ENCODE peak calls at places on chromosome 2, in eight cellular contexts. A is BJ, H is psoas muscle, P is heart right ventricle, L is epithelial cell of esophagus, U is BE2C, C is body of pancreas, K is OCI-LY7. G is an unnamed sample.

GRCh38 chr2:27628767-27629709 is at the start of the genes CCDC121 and GPN1:
- DNase-seq in H (peak), C (peak), K (peak), A (peak), L (peak), P (peak), U (peak), G (peak)

GRCh38 chr2:32752205-32752604 is 124.4 kb downstream of the TTC27 start:
- DNase-seq in K (no peak), C (no peak), H (no peak), U (no peak), P (no peak), L (no peak), A (no peak), G (peak)

GRCh38 chr2:46276652-46277051 is 20.6 kb upstream of the EPAS1 start:
- DNase-seq in P (no peak), H (no peak), K (no peak), U (no peak), C (no peak), A (no peak), L (peak), G (peak)

GRCh38 chr2:142218471-142218870 is 87.7 kb upstream of the LRP1B start:
- DNase-seq in U (no peak), P (no peak), K (no peak), L (peak), C (no peak), A (no peak), H (no peak), G (no peak)

GRCh38 chr2:31533036-31533435 is 47.7 kb downstream of the SRD5A2 start:
- DNase-seq in C (no peak), L (no peak), P (no peak), K (no peak), H (no peak), A (no peak), U (no peak), G (no peak)

GRCh38 chr2:96143231-96143847 is 1.9 kb downstream of the DUSP2 start:
- DNase-seq in L (no peak), U (no peak), H (no peak), K (peak), C (no peak), A (no peak), P (no peak), G (no peak)

GRCh38 chr2:44342854-44343253 is 18.4 kb downstream of the PREPL start:
- DNase-seq in K (peak), A (no peak), P (no peak), U (peak), H (no peak), L (peak), C (peak), G (peak)

GRCh38 chr2:239186516-239186915 is 214.3 kb downstream of the HDAC4 start:
- DNase-seq in P (no peak), C (no peak), H (no peak), K (no peak), L (no peak), A (no peak), U (no peak), G (no peak)

DNA sequence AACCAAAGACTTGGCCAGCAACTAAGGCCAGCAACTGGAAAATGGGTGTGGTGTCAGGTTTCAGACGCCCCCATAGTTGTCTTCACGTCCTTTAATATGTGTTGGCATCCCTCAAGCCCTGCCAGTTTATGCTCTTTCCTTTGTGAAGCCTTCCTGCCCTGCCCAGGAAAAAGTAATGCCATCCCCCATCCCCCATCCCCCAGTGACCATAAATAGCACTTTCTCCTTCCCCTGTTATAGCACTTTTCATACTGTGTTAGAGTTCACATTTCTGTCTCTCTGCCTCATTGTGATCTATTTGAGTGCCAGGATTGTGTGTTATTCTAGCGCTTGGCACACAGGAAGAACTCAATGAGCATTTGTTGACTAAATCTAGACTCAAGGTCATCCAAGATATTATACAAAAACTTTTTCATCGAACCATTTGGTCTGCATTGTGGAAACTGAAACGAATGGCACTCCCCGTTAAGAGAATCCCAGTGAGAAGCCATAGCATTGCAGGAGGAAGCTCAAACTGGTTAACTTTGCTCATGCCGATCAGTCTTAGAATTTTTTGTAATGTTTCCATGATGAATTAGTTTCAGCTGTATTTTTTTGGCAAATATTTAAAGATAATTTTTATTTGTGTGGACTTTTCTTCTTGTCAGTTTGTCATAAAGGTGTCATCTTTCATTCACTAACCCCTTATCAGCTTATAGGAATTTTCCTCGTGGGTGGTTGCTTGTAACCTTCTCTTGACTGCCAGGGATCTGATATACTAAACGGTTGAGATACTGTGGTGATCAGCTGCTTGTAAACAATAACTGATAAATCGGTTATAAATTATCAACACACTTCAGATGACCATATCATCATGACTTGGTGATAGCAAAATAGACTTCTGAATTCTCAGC is 15.7 kb downstream of the CRIM1 start:
- DNase-seq in A (no peak), P (no peak), H (no peak), C (no peak), K (no peak), L (no peak), U (no peak), G (peak)
- H3K4me3 ChIP-seq in A (no peak), P (no peak), H (peak), C (no peak), K (no peak), L (no peak), U (no peak), G (no peak)

DNA sequence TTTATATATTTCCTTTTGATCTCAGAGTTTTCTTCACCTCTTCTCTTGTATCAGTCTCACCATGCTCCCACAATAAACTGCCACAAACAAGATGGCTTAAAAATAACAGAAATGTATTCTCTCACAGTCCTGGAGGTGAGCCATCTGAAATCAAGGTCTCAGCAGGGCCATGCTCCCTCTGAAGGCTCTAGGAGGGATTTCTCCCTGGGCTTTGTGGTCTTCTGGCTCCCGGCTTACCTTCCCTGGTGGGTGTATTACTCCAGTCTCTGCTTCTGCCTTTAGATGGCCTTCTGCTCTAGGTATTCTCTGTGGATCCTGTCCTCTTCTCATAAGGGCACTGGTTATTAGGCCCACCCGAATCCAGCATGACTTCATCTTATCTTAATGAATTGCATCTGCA is 994.7 kb upstream of the POU3F3 start:
- DNase-seq in H (no peak), P (no peak), C (no peak), K (no peak), U (no peak), A (no peak), L (no peak), G (no peak)
- TF ChIP-seq CTCF in H (no peak), P (no peak), C (no peak), K (no peak), U (no peak), A (no peak), L (no peak), G (no peak)

GRCh38 chr2:219475278-219475677 is 23.4 kb upstream of the GMPPA start:
- DNase-seq in H (peak), C (no peak), K (no peak), U (no peak), P (no peak), L (no peak), A (no peak), G (no peak)

GRCh38 chr2:219477815-219478214 is 20.9 kb upstream of the GMPPA start:
- DNase-seq in K (no peak), H (peak), U (no peak), L (no peak), C (no peak), P (peak), A (no peak), G (no peak)

GRCh38 chr2:219474285-219475060 is 24.2 kb upstream of the GMPPA start:
- DNase-seq in U (no peak), A (no peak), L (no peak), H (no peak), P (no peak), C (no peak), K (no peak), G (no peak)

GRCh38 chr2:219476605-219477578 is 21.8 kb upstream of the GMPPA start:
- DNase-seq in K (no peak), P (no peak), H (peak), L (no peak), C (peak), A (no peak), U (peak), G (no peak)

DNA sequence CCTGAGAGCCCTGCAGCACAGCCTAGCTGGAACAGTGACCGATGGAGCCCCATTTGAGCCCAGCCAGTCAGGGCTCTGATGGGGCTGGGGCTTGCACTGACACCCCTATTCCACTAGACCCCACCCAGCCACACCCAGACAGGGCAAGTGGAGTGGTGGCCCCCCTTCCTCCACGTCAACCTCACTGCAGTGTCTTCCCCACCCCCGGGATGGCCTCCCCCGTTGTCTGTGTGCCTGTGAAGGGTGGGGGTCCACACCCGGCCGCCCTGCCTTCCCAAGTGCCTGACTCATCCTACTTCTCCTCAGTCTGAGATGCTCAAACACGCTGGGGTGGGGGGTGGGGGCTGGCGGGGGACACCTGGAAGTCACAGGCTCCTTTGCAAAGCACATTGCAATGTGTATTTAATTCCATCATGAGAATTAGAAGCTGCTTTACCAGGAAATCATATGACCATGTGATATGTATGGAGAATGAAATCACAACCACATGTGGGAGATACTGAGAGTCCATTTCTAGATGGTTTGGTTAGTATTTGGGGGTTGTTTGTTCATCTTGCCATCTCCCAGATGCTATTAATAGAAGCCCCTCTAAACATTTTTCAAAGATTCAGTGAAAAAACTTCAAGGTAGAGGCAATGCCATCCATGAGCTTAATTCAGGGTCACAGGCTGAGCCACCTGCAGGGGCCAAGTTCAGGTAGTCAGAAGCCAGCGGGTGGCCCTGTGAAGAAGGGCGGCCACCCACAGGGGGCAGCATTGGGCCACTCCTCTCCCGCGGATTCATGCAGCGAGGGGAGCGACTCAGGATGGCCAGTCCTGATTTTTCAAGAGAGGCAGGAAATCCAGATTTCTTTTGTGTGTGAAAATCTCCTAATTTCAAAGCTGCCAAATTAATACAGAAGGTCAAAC is 22.7 kb upstream of the GMPPA start:
- DNase-seq in H (peak), A (no peak), K (peak), C (peak), P (peak), U (peak), L (peak), G (peak)
- H3K4me3 ChIP-seq in H (no peak), A (no peak), K (no peak), C (no peak), P (no peak), U (peak), L (no peak), G (no peak)

GRCh38 chr2:66034467-66034866 is 400.5 kb upstream of the MEIS1 start:
- DNase-seq in H (no peak), U (no peak), L (no peak), P (no peak), K (no peak), A (no peak), C (no peak), G (no peak)

GRCh38 chr2:66032376-66032775 is 402.5 kb upstream of the MEIS1 start:
- DNase-seq in P (no peak), A (no peak), H (no peak), L (no peak), K (no peak), U (no peak), C (no peak), G (no peak)

DNA sequence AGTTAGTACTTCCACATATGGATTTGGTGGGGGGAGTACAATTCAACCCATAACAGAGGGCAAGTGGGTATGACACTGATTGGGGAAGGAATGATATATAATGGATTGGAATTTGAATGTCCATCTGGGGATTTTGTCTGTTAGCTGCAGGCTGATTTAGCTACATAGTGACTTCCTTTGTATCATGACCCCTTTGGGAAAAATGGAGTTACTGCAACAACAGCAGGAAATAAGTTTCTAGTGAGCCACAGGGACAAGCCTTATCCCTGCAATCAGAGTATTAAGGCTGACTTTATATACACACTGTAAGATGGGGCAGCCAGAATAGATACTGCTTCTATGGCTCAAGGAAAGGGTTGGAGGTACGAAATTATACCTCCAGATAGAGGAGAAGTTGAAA is 404.4 kb upstream of the MEIS1 start:
- DNase-seq in P (no peak), H (no peak), C (no peak), K (no peak), U (no peak), L (peak), A (no peak), G (no peak)
- TF ChIP-seq CTCF in P (no peak), H (no peak), C (no peak), K (no peak), U (peak), L (peak), A (peak), G (no peak)

GRCh38 chr2:18413794-18414396 is 146.6 kb downstream of the RDH14 start:
- DNase-seq in L (peak), H (no peak), K (no peak), A (peak), C (no peak), P (no peak), U (no peak), G (peak)
- H3K4me3 ChIP-seq in L (no peak), H (no peak), K (no peak), A (no peak), C (no peak), P (no peak), U (no peak), G (no peak)

GRCh38 chr2:188628989-188629889 is 337.6 kb downstream of the GULP1 start:
- DNase-seq in K (no peak), H (no peak), A (peak), L (peak), P (no peak), C (no peak), U (no peak), G (peak)

GRCh38 chr2:188620916-188621315 is 329.2 kb downstream of the GULP1 start:
- DNase-seq in H (no peak), U (no peak), L (no peak), A (no peak), P (no peak), K (no peak), C (no peak), G (no peak)

GRCh38 chr2:188619146-188619545 is 327.5 kb downstream of the GULP1 start:
- DNase-seq in K (no peak), C (no peak), U (no peak), A (no peak), L (no peak), H (no peak), P (no peak), G (no peak)

GRCh38 chr2:188622898-188623297 is 331.2 kb downstream of the GULP1 start:
- DNase-seq in L (no peak), P (no peak), C (no peak), U (no peak), A (no peak), K (no peak), H (no peak), G (no peak)

DNA sequence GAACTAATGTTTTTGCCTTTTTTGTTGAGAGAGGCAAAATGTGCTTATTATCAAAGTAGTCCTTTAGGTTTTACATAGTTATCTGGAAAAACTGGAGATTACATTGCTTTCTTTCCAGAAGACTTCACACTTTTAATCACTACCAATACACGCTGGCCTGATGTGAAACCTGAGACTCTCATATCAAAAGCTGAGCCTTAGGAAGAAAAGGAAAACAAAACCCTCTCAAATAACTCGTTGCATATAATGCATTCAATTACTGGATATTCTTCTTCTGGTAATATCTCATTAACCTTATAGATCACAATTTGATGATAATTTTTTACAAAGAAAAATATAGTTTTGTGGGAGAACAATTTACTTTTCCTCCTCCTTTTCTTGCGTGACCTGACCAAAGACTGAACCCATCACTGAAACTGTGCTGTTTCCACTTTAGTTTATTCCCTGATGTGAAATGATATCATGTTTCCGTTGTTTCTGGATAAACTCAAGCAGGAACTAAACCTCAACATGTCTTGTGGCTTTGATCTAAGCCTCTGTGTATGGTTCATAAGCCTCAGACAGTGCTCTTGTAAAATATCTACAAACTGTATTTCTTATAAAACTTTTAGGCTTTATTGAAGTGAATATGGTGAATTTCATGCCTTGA is 332.4 kb downstream of the GULP1 start:
- DNase-seq in K (no peak), A (peak), H (no peak), U (no peak), L (peak), P (no peak), C (no peak), G (peak)
- TF ChIP-seq CTCF in K (no peak), A (no peak), H (no peak), U (no peak), L (no peak), P (no peak), C (no peak), G (no peak)

DNA sequence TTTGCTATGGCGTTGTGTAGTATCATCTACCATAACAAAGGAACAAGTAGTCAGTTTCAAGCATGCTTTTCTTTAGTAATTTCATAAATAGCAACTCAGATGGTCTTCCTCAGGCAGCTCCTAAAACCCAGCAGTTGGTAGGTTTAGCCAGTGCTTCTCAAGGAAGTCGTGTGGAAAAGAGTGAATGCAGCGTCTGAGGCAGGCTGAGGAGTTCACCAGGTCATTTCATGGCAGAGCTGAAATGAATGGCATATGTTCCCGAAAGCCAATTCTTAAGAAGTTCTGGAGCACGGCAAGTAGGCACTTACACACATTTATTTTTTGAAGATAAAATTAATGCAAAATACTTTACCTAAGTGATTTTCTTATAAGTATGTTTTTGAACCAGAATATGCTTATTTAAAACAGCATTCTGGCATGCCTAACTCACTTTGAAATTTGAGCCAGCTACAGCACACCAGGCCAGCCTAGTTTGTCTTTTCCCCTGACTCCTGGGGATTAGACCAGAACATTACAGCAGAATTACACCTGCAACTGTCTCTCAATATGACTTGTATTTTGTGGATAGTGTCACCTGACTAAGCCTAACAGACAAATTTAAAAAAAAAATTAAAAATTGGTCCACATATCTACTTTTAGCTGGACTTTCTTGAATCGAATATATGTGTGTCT is 62.2 kb downstream of the OSBPL6 start:
- DNase-seq in U (no peak), L (no peak), H (no peak), A (no peak), P (no peak), C (no peak), K (no peak), G (no peak)
- H3K4me3 ChIP-seq in U (no peak), L (no peak), H (peak), A (no peak), P (no peak), C (no peak), K (no peak), G (no peak)

G was measured in cardiac fibroblast.